ENCODE peak calls at places on chromosome 6, in seven cellular contexts. V is HEK293T, S is germinal center, H is RWPE1, F is non-pigmented ciliary epithelial cell, Q is GM03348, O is left cardiac atrium. J is an unnamed sample.
A peak's percentile ranks its signal among the peaks of the same experiment; 100 is the strongest.

GRCh38 chr6:129603731-129604130 is 106.2 kb downstream of the ARHGAP18 start:
- DNase-seq in H (no peak), F (no peak), O (no peak), V (no peak), Q (no peak), S (no peak), J (no peak)

GRCh38 chr6:116221067-116221466 is 32.8 kb downstream of the TSPYL4 start:
- DNase-seq in V (no peak), O (no peak), Q (peak; percentile 26), F (no peak), S (no peak), H (no peak), J (no peak)

GRCh38 chr6:36823421-36824096 is 15.7 kb downstream of the CPNE5 start:
- DNase-seq in Q (no peak), H (no peak), O (no peak), S (no peak), V (no peak), F (no peak), J (no peak)

GRCh38 chr6:125784365-125784764 is 6.4 kb upstream of the NCOA7 start:
- DNase-seq in V (no peak), H (no peak), O (no peak), S (no peak), F (no peak), Q (no peak), J (no peak)

GRCh38 chr6:30411515-30412207 is 66.7 kb downstream of the RPP21 start:
- DNase-seq in S (no peak), H (no peak), V (no peak), O (peak; percentile 50), Q (no peak), F (no peak), J (peak; percentile 2)

GRCh38 chr6:143940011-143940597 is 68.0 kb downstream of the PLAGL1 start:
- DNase-seq in H (peak; percentile 62), V (peak; percentile 78), F (no peak), S (peak; percentile 85), O (no peak), Q (peak; percentile 59), J (no peak)

GRCh38 chr6:117829594-117830319 is 77.3 kb upstream of the SLC35F1 start:
- DNase-seq in V (peak; percentile 80), S (no peak), H (peak; percentile 36), Q (peak; percentile 60), O (no peak), F (peak; percentile 6), J (peak; percentile 10)

GRCh38 chr6:133918208-133918930 is 29.5 kb downstream of the TCF21 start:
- DNase-seq in S (no peak), V (no peak), O (no peak), Q (no peak), F (no peak), H (no peak), J (no peak)

GRCh38 chr6:12115001-12115400 is 102.9 kb downstream of the HIVEP1 start:
- DNase-seq in S (no peak), V (no peak), O (no peak), F (no peak), H (no peak), Q (no peak), J (no peak)

GRCh38 chr6:62150048-62150663 is 135.9 kb downstream of the KHDRBS2 start:
- DNase-seq in F (no peak), S (peak; percentile 7), H (peak; percentile 30), Q (peak; percentile 29), O (no peak), V (peak; percentile 14), J (peak; percentile 32)

GRCh38 chr6:38141045-38141444 is 321.5 kb downstream of the ZFAND3 start:
- DNase-seq in S (no peak), F (no peak), H (no peak), V (no peak), O (no peak), Q (no peak), J (no peak)

GRCh38 chr6:169805242-169805838 is 53.9 kb downstream of the ERMARD start:
- DNase-seq in Q (no peak), H (no peak), O (no peak), F (no peak), S (no peak), V (no peak), J (no peak)

GRCh38 chr6:127342946-127343752 is at the start of gene ECHDC1:
- DNase-seq in F (no peak), H (peak; percentile 63), Q (peak; percentile 84), O (peak; percentile 67), V (peak; percentile 73), S (peak; percentile 63), J (peak; percentile 77)

GRCh38 chr6:155701342-155701741 is 245.7 kb upstream of the NOX3 start:
- DNase-seq in O (no peak), Q (no peak), S (no peak), H (no peak), F (no peak), V (no peak), J (no peak)

GRCh38 chr6:105178110-105178509 is 1.7 kb downstream of the POPDC3 start:
- DNase-seq in O (no peak), S (no peak), H (peak; percentile 44), V (no peak), F (peak; percentile 79), Q (peak; percentile 78), J (no peak)

GRCh38 chr6:34455831-34456230 is 10.0 kb upstream of the PACSIN1 start:
- DNase-seq in Q (no peak), S (no peak), H (no peak), V (no peak), F (no peak), O (no peak), J (no peak)

GRCh38 chr6:155779421-155779820 is 323.8 kb upstream of the NOX3 start:
- DNase-seq in O (no peak), S (no peak), Q (no peak), H (no peak), F (no peak), V (no peak), J (no peak)

GRCh38 chr6:170516783-170517616 is 36.1 kb downstream of the PSMB1 start:
- DNase-seq in F (peak; percentile 42), O (peak; percentile 42), V (peak; percentile 62), H (peak; percentile 26), S (peak; percentile 14), Q (peak; percentile 68), J (peak; percentile 8)

GRCh38 chr6:123629234-123629941 is 7.4 kb downstream of the TRDN start:
- DNase-seq in S (no peak), O (no peak), F (no peak), V (no peak), Q (no peak), H (no peak), J (no peak)

GRCh38 chr6:32700391-32701040 is 34.1 kb upstream of the HLA-DQB1 start:
- DNase-seq in S (peak; percentile 52), Q (peak; percentile 61), V (peak; percentile 61), O (peak; percentile 18), F (peak; percentile 19), H (peak; percentile 46), J (peak; percentile 45)

GRCh38 chr6:149842331-149842730 is 21.8 kb downstream of the LRP11 start:
- DNase-seq in F (no peak), O (no peak), V (no peak), Q (no peak), H (no peak), S (no peak), J (no peak)

GRCh38 chr6:6319947-6320811 is at the start of gene F13A1:
- DNase-seq in F (no peak), S (peak; percentile 60), V (no peak), H (no peak), Q (no peak), O (no peak), J (no peak)

GRCh38 chr6:3739311-3739897 is 12.1 kb downstream of the PXDC1 start:
- DNase-seq in O (no peak), S (no peak), F (no peak), H (no peak), Q (no peak), V (no peak), J (no peak)

GRCh38 chr6:35014341-35014740 is 125.3 kb downstream of the ANKS1A start:
- DNase-seq in Q (no peak), F (no peak), V (no peak), S (no peak), H (no peak), O (no peak), J (no peak)

GRCh38 chr6:84618836-84619235 is 145.6 kb downstream of the TBX18 start:
- DNase-seq in F (no peak), S (no peak), O (no peak), V (peak; percentile 67), H (no peak), Q (no peak), J (no peak)

J was measured in SK-N-MC.